ENCODE peak calls at places on chromosomes 7 and 10, in ten cellular contexts. One of them, this sample, is unnamed.

GRCh38 chr7:135844903-135845302 is 96.3 kb upstream of the FAM180A start:
- DNase-seq in ovary: no peak
- DNase-seq in esophagus squamous epithelium: no peak
- DNase-seq in HepG2: no peak
- DNase-seq in HCT116: no peak
- DNase-seq in lower leg skin: no peak
- DNase-seq in tibial nerve: no peak
- DNase-seq in K562: no peak
- DNase-seq in A549: no peak
- DNase-seq in uterus: no peak
- DNase-seq in this sample: no peak

GRCh38 chr7:153584132-153584531 is 468.1 kb upstream of the DPP6 start:
- DNase-seq in K562: no peak
- DNase-seq in ovary: no peak
- DNase-seq in lower leg skin: no peak
- DNase-seq in HepG2: no peak
- DNase-seq in uterus: no peak
- DNase-seq in tibial nerve: no peak
- DNase-seq in A549: no peak
- DNase-seq in HCT116: no peak
- DNase-seq in esophagus squamous epithelium: no peak
- DNase-seq in this sample: no peak

GRCh38 chr7:51731086-51731485 is 414.5 kb upstream of the COBL start:
- DNase-seq in HepG2: no peak
- DNase-seq in uterus: no peak
- DNase-seq in A549: no peak
- DNase-seq in tibial nerve: no peak
- DNase-seq in ovary: no peak
- DNase-seq in HCT116: no peak
- DNase-seq in esophagus squamous epithelium: no peak
- DNase-seq in lower leg skin: no peak
- DNase-seq in K562: no peak
- DNase-seq in this sample: no peak

GRCh38 chr7:115822801-115823200 is 207.8 kb downstream of the TFEC start:
- DNase-seq in tibial nerve: no peak
- DNase-seq in A549: no peak
- DNase-seq in lower leg skin: no peak
- DNase-seq in ovary: no peak
- DNase-seq in HepG2: no peak
- DNase-seq in uterus: no peak
- DNase-seq in HCT116: no peak
- DNase-seq in K562: no peak
- DNase-seq in esophagus squamous epithelium: no peak
- DNase-seq in this sample: no peak

GRCh38 chr7:129569811-129570215 is 41.7 kb upstream of the NRF1 start:
- DNase-seq in A549: peak
- DNase-seq in K562: no peak
- DNase-seq in uterus: no peak
- DNase-seq in lower leg skin: no peak
- DNase-seq in ovary: no peak
- DNase-seq in HCT116: peak
- DNase-seq in tibial nerve: no peak
- DNase-seq in HepG2: peak
- DNase-seq in esophagus squamous epithelium: no peak
- DNase-seq in this sample: peak

GRCh38 chr7:71974611-71975010 is 437.5 kb downstream of the CALN1 start:
- DNase-seq in lower leg skin: no peak
- DNase-seq in ovary: no peak
- DNase-seq in HepG2: no peak
- DNase-seq in K562: no peak
- DNase-seq in tibial nerve: no peak
- DNase-seq in A549: no peak
- DNase-seq in HCT116: no peak
- DNase-seq in uterus: no peak
- DNase-seq in esophagus squamous epithelium: no peak
- DNase-seq in this sample: no peak

GRCh38 chr7:98877146-98877545 is 1.2 kb upstream of the TRRAP start:
- DNase-seq in uterus: no peak
- DNase-seq in tibial nerve: no peak
- DNase-seq in A549: no peak
- DNase-seq in ovary: no peak
- DNase-seq in HCT116: no peak
- DNase-seq in HepG2: no peak
- DNase-seq in esophagus squamous epithelium: no peak
- DNase-seq in K562: no peak
- DNase-seq in lower leg skin: peak
- DNase-seq in this sample: no peak

GRCh38 chr10:119415121-119415520 is 127.4 kb downstream of the RGS10 start:
- DNase-seq in HCT116: no peak
- DNase-seq in esophagus squamous epithelium: no peak
- DNase-seq in lower leg skin: no peak
- DNase-seq in tibial nerve: no peak
- DNase-seq in uterus: no peak
- DNase-seq in HepG2: no peak
- DNase-seq in ovary: no peak
- DNase-seq in A549: no peak
- DNase-seq in K562: no peak
- DNase-seq in this sample: no peak

GRCh38 chr7:116526897-116527296 is 2.1 kb downstream of the CAV1 start:
- DNase-seq in tibial nerve: no peak
- DNase-seq in ovary: no peak
- DNase-seq in HCT116: no peak
- DNase-seq in lower leg skin: no peak
- DNase-seq in esophagus squamous epithelium: no peak
- DNase-seq in HepG2: no peak
- DNase-seq in K562: no peak
- DNase-seq in A549: no peak
- DNase-seq in uterus: no peak
- DNase-seq in this sample: no peak

GRCh38 chr7:133662830-133663229 is 410.0 kb downstream of the EXOC4 start:
- DNase-seq in HCT116: no peak
- DNase-seq in tibial nerve: no peak
- DNase-seq in A549: no peak
- DNase-seq in ovary: no peak
- DNase-seq in esophagus squamous epithelium: no peak
- DNase-seq in lower leg skin: no peak
- DNase-seq in K562: no peak
- DNase-seq in uterus: no peak
- DNase-seq in HepG2: no peak
- DNase-seq in this sample: no peak

GRCh38 chr7:134995239-134996096 is 9.2 kb downstream of the AGBL3 start:
- DNase-seq in HCT116: no peak
- DNase-seq in HepG2: no peak
- DNase-seq in K562: no peak
- DNase-seq in ovary: no peak
- DNase-seq in esophagus squamous epithelium: no peak
- DNase-seq in A549: no peak
- DNase-seq in lower leg skin: no peak
- DNase-seq in uterus: no peak
- DNase-seq in tibial nerve: no peak
- DNase-seq in this sample: no peak

GRCh38 chr10:129031233-129032150 is 435.5 kb upstream of the MGMT start:
- DNase-seq in HepG2: peak
- DNase-seq in uterus: peak
- DNase-seq in K562: peak
- DNase-seq in HCT116: no peak
- DNase-seq in ovary: peak
- DNase-seq in tibial nerve: peak
- DNase-seq in A549: peak
- DNase-seq in esophagus squamous epithelium: no peak
- DNase-seq in lower leg skin: no peak
- DNase-seq in this sample: peak

GRCh38 chr7:30906520-30907240 is 5.0 kb upstream of the AQP1 start:
- DNase-seq in ovary: no peak
- DNase-seq in HCT116: no peak
- DNase-seq in tibial nerve: no peak
- DNase-seq in esophagus squamous epithelium: no peak
- DNase-seq in HepG2: no peak
- DNase-seq in lower leg skin: no peak
- DNase-seq in A549: no peak
- DNase-seq in uterus: no peak
- DNase-seq in K562: no peak
- DNase-seq in this sample: no peak

GRCh38 chr7:53383131-53383530 is 347.7 kb downstream of the POM121L12 start:
- DNase-seq in A549: no peak
- DNase-seq in ovary: no peak
- DNase-seq in lower leg skin: no peak
- DNase-seq in K562: no peak
- DNase-seq in uterus: no peak
- DNase-seq in HCT116: no peak
- DNase-seq in esophagus squamous epithelium: no peak
- DNase-seq in tibial nerve: no peak
- DNase-seq in HepG2: no peak
- DNase-seq in this sample: peak

GRCh38 chr7:84524714-84525694 is 330.4 kb upstream of the SEMA3A start:
- DNase-seq in ovary: no peak
- DNase-seq in A549: peak
- DNase-seq in uterus: no peak
- DNase-seq in HepG2: no peak
- DNase-seq in K562: no peak
- DNase-seq in esophagus squamous epithelium: no peak
- DNase-seq in lower leg skin: no peak
- DNase-seq in HCT116: no peak
- DNase-seq in tibial nerve: no peak
- DNase-seq in this sample: no peak

GRCh38 chr7:152912511-152912910 is 153.0 kb downstream of the ACTR3B start:
- DNase-seq in HepG2: no peak
- DNase-seq in A549: no peak
- DNase-seq in uterus: no peak
- DNase-seq in K562: no peak
- DNase-seq in HCT116: no peak
- DNase-seq in ovary: no peak
- DNase-seq in lower leg skin: no peak
- DNase-seq in tibial nerve: no peak
- DNase-seq in esophagus squamous epithelium: no peak
- DNase-seq in this sample: no peak

GRCh38 chr10:117547301-117548153 is 5.0 kb downstream of the EMX2 start:
- DNase-seq in tibial nerve: no peak
- DNase-seq in esophagus squamous epithelium: no peak
- DNase-seq in ovary: no peak
- DNase-seq in HCT116: no peak
- DNase-seq in lower leg skin: no peak
- DNase-seq in K562: no peak
- DNase-seq in HepG2: no peak
- DNase-seq in uterus: no peak
- DNase-seq in A549: no peak
- DNase-seq in this sample: no peak

GRCh38 chr10:112183329-112184051 is at the start of gene GPAM:
- DNase-seq in A549: peak
- DNase-seq in lower leg skin: peak
- DNase-seq in HepG2: no peak
- DNase-seq in ovary: peak
- DNase-seq in esophagus squamous epithelium: peak
- DNase-seq in uterus: peak
- DNase-seq in K562: peak
- DNase-seq in HCT116: peak
- DNase-seq in tibial nerve: peak
- DNase-seq in this sample: peak
- TF ChIP-seq POLR2A in A549: peak
- TF ChIP-seq POLR2A in lower leg skin: no peak
- TF ChIP-seq POLR2A in HepG2: no peak
- TF ChIP-seq POLR2A in ovary: peak
- TF ChIP-seq POLR2A in esophagus squamous epithelium: peak
- TF ChIP-seq POLR2A in uterus: peak
- TF ChIP-seq POLR2A in K562: peak
- TF ChIP-seq POLR2A in HCT116: peak
- TF ChIP-seq POLR2A in tibial nerve: peak
- TF ChIP-seq POLR2A in this sample: peak

GRCh38 chr10:102420810-102421644 is at the start of gene FBXL15:
- DNase-seq in esophagus squamous epithelium: peak
- DNase-seq in A549: peak
- DNase-seq in uterus: peak
- DNase-seq in K562: peak
- DNase-seq in HepG2: peak
- DNase-seq in lower leg skin: peak
- DNase-seq in HCT116: peak
- DNase-seq in tibial nerve: peak
- DNase-seq in ovary: peak
- DNase-seq in this sample: peak
- TF ChIP-seq POLR2A in esophagus squamous epithelium: peak
- TF ChIP-seq POLR2A in A549: peak
- TF ChIP-seq POLR2A in uterus: peak
- TF ChIP-seq POLR2A in K562: peak
- TF ChIP-seq POLR2A in HepG2: peak
- TF ChIP-seq POLR2A in lower leg skin: no peak
- TF ChIP-seq POLR2A in HCT116: peak
- TF ChIP-seq POLR2A in tibial nerve: peak
- TF ChIP-seq POLR2A in ovary: no peak
- TF ChIP-seq POLR2A in this sample: peak

GRCh38 chr10:102059987-102060386 is 4.0 kb upstream of the ARMH3 start:
- DNase-seq in HCT116: no peak
- DNase-seq in A549: no peak
- DNase-seq in esophagus squamous epithelium: no peak
- DNase-seq in K562: no peak
- DNase-seq in lower leg skin: no peak
- DNase-seq in HepG2: no peak
- DNase-seq in tibial nerve: no peak
- DNase-seq in ovary: no peak
- DNase-seq in uterus: no peak
- DNase-seq in this sample: no peak

DNA sequence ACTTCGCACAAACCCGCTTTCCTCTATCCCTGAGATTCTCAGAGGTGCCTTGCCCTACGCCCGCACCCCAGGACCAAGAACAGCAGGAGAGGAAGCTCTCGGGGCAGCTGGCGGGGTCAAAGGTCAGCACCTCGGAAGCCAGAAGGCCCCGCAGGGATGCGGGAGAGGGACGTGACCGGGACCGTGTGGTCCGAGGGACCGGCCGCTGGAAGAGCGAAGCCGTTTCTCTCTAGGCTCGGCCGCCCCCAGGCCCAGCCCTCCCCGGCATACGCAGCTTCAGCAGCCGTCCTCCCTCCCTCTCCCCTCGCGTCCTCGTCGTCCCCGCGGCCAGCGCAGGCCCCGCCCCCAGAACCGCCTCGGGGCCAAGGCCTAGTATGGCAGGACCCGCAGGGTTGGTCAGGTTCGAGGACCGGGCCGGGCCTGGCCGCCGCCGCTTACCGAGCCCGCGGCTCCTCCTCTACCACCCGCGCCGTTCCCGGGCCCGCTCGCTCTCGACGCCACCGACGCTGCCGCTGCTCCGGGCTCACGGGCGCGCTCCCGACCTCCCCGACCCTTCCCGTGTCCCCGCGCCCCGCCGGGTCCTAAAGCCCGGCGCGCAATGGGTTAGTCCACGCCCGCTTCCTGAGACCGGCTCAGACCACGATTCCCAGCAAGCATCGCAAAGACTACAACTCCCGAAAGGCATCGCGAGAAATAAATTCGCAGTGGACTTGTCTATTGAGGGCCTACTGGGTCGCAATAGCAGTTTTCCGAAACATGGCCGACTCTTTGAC is at the start of gene ARMH3:
- DNase-seq in A549: peak
- DNase-seq in K562: peak
- DNase-seq in HepG2: peak
- DNase-seq in uterus: peak
- DNase-seq in lower leg skin: peak
- DNase-seq in HCT116: peak
- DNase-seq in esophagus squamous epithelium: peak
- DNase-seq in ovary: peak
- DNase-seq in tibial nerve: peak
- DNase-seq in this sample: peak
- TF ChIP-seq POLR2A in A549: peak
- TF ChIP-seq POLR2A in K562: peak
- TF ChIP-seq POLR2A in HepG2: peak
- TF ChIP-seq POLR2A in uterus: peak
- TF ChIP-seq POLR2A in lower leg skin: no peak
- TF ChIP-seq POLR2A in HCT116: peak
- TF ChIP-seq POLR2A in esophagus squamous epithelium: peak
- TF ChIP-seq POLR2A in ovary: peak
- TF ChIP-seq POLR2A in tibial nerve: peak
- TF ChIP-seq POLR2A in this sample: peak

GRCh38 chr7:1016577-1017531 is 27.5 kb upstream of the GPR146 start:
- DNase-seq in A549: no peak
- DNase-seq in esophagus squamous epithelium: no peak
- DNase-seq in HepG2: no peak
- DNase-seq in lower leg skin: no peak
- DNase-seq in HCT116: no peak
- DNase-seq in tibial nerve: no peak
- DNase-seq in uterus: no peak
- DNase-seq in K562: no peak
- DNase-seq in ovary: no peak
- DNase-seq in this sample: no peak
- TF ChIP-seq POLR2A in A549: no peak
- TF ChIP-seq POLR2A in esophagus squamous epithelium: no peak
- TF ChIP-seq POLR2A in HepG2: no peak
- TF ChIP-seq POLR2A in lower leg skin: no peak
- TF ChIP-seq POLR2A in HCT116: no peak
- TF ChIP-seq POLR2A in tibial nerve: no peak
- TF ChIP-seq POLR2A in uterus: no peak
- TF ChIP-seq POLR2A in K562: no peak
- TF ChIP-seq POLR2A in ovary: no peak
- TF ChIP-seq POLR2A in this sample: no peak